ENCODE peak calls at places on chromosomes 7 and 10, in nine cellular contexts. One of them, this sample, is unnamed.
A peak's percentile ranks its signal among the peaks of the same experiment; 100 is the strongest.

GRCh38 chr10:130227883-130228282 is 91.7 kb downstream of the GLRX3 start:
- DNase-seq in activated gamma-delta T cell treated with Interleukin-2 at 50 U/mL for 16 hours: no peak
- DNase-seq in amygdala: no peak
- DNase-seq in activated T-helper 1 cell treated with anti-CD3 and anti-CD28 coated beads, Interleukin-12 subunit alpha, Interleukin-12 subunit beta, Interleukin-2, Interleukin-4 antibody, amounts not matched to agents 30 ng/mL and 10 ng/mL and 1 ng/mL, durations not matched to agents 14 hours and 24 hours and 36 hours: no peak
- DNase-seq in iris pigment epithelial cell: no peak
- DNase-seq in AG20443: no peak
- DNase-seq in upper lobe of right lung: no peak
- DNase-seq in Caco-2: no peak
- DNase-seq in naive B cell: no peak
- DNase-seq in this sample: no peak

GRCh38 chr7:88758355-88759215 is 915 bp upstream of the ZNF804B start:
- DNase-seq in activated gamma-delta T cell treated with Interleukin-2 at 50 U/mL for 16 hours: no peak
- DNase-seq in amygdala: no peak
- DNase-seq in activated T-helper 1 cell treated with anti-CD3 and anti-CD28 coated beads, Interleukin-12 subunit alpha, Interleukin-12 subunit beta, Interleukin-2, Interleukin-4 antibody, amounts not matched to agents 30 ng/mL and 10 ng/mL and 1 ng/mL, durations not matched to agents 14 hours and 24 hours and 36 hours: no peak
- DNase-seq in iris pigment epithelial cell: peak; percentile 6
- DNase-seq in AG20443: peak; percentile 59
- DNase-seq in upper lobe of right lung: peak; percentile 55
- DNase-seq in Caco-2: no peak
- DNase-seq in naive B cell: no peak
- DNase-seq in this sample: peak; percentile 46

GRCh38 chr7:100957832-100958421 is 8.6 kb downstream of the MUC3A start:
- DNase-seq in activated gamma-delta T cell treated with Interleukin-2 at 50 U/mL for 16 hours: no peak
- DNase-seq in amygdala: no peak
- DNase-seq in activated T-helper 1 cell treated with anti-CD3 and anti-CD28 coated beads, Interleukin-12 subunit alpha, Interleukin-12 subunit beta, Interleukin-2, Interleukin-4 antibody, amounts not matched to agents 30 ng/mL and 10 ng/mL and 1 ng/mL, durations not matched to agents 14 hours and 24 hours and 36 hours: no peak
- DNase-seq in iris pigment epithelial cell: no peak
- DNase-seq in AG20443: no peak
- DNase-seq in upper lobe of right lung: no peak
- DNase-seq in Caco-2: no peak
- DNase-seq in naive B cell: no peak
- DNase-seq in this sample: peak; percentile 52

GRCh38 chr10:44334621-44335184 is 50.2 kb downstream of the CXCL12 start:
- DNase-seq in activated gamma-delta T cell treated with Interleukin-2 at 50 U/mL for 16 hours: no peak
- DNase-seq in amygdala: no peak
- DNase-seq in activated T-helper 1 cell treated with anti-CD3 and anti-CD28 coated beads, Interleukin-12 subunit alpha, Interleukin-12 subunit beta, Interleukin-2, Interleukin-4 antibody, amounts not matched to agents 30 ng/mL and 10 ng/mL and 1 ng/mL, durations not matched to agents 14 hours and 24 hours and 36 hours: no peak
- DNase-seq in iris pigment epithelial cell: peak; percentile 81
- DNase-seq in AG20443: peak; percentile 77
- DNase-seq in upper lobe of right lung: no peak
- DNase-seq in Caco-2: no peak
- DNase-seq in naive B cell: no peak
- DNase-seq in this sample: no peak

GRCh38 chr7:53602817-53603418 is 567.5 kb downstream of the POM121L12 start:
- DNase-seq in activated gamma-delta T cell treated with Interleukin-2 at 50 U/mL for 16 hours: no peak
- DNase-seq in amygdala: no peak
- DNase-seq in activated T-helper 1 cell treated with anti-CD3 and anti-CD28 coated beads, Interleukin-12 subunit alpha, Interleukin-12 subunit beta, Interleukin-2, Interleukin-4 antibody, amounts not matched to agents 30 ng/mL and 10 ng/mL and 1 ng/mL, durations not matched to agents 14 hours and 24 hours and 36 hours: no peak
- DNase-seq in iris pigment epithelial cell: no peak
- DNase-seq in AG20443: no peak
- DNase-seq in upper lobe of right lung: no peak
- DNase-seq in Caco-2: peak; percentile 52
- DNase-seq in naive B cell: no peak
- DNase-seq in this sample: no peak

GRCh38 chr7:55019329-55019690 is 493 bp downstream of the EGFR start:
- DNase-seq in activated gamma-delta T cell treated with Interleukin-2 at 50 U/mL for 16 hours: no peak
- DNase-seq in amygdala: no peak
- DNase-seq in activated T-helper 1 cell treated with anti-CD3 and anti-CD28 coated beads, Interleukin-12 subunit alpha, Interleukin-12 subunit beta, Interleukin-2, Interleukin-4 antibody, amounts not matched to agents 30 ng/mL and 10 ng/mL and 1 ng/mL, durations not matched to agents 14 hours and 24 hours and 36 hours: no peak
- DNase-seq in iris pigment epithelial cell: peak; percentile 46
- DNase-seq in AG20443: peak; percentile 69
- DNase-seq in upper lobe of right lung: peak; percentile 88
- DNase-seq in Caco-2: no peak
- DNase-seq in naive B cell: no peak
- DNase-seq in this sample: peak; percentile 39

GRCh38 chr7:36863901-36864701 is 139.8 kb upstream of the AOAH start:
- DNase-seq in activated gamma-delta T cell treated with Interleukin-2 at 50 U/mL for 16 hours: peak; percentile 30
- DNase-seq in amygdala: no peak
- DNase-seq in activated T-helper 1 cell treated with anti-CD3 and anti-CD28 coated beads, Interleukin-12 subunit alpha, Interleukin-12 subunit beta, Interleukin-2, Interleukin-4 antibody, amounts not matched to agents 30 ng/mL and 10 ng/mL and 1 ng/mL, durations not matched to agents 14 hours and 24 hours and 36 hours: no peak
- DNase-seq in iris pigment epithelial cell: no peak
- DNase-seq in AG20443: no peak
- DNase-seq in upper lobe of right lung: no peak
- DNase-seq in Caco-2: no peak
- DNase-seq in naive B cell: no peak
- DNase-seq in this sample: no peak

GRCh38 chr10:75883081-75883480 is 451.7 kb downstream of the LRMDA start:
- DNase-seq in activated gamma-delta T cell treated with Interleukin-2 at 50 U/mL for 16 hours: no peak
- DNase-seq in amygdala: no peak
- DNase-seq in activated T-helper 1 cell treated with anti-CD3 and anti-CD28 coated beads, Interleukin-12 subunit alpha, Interleukin-12 subunit beta, Interleukin-2, Interleukin-4 antibody, amounts not matched to agents 30 ng/mL and 10 ng/mL and 1 ng/mL, durations not matched to agents 14 hours and 24 hours and 36 hours: no peak
- DNase-seq in iris pigment epithelial cell: no peak
- DNase-seq in AG20443: no peak
- DNase-seq in upper lobe of right lung: no peak
- DNase-seq in Caco-2: no peak
- DNase-seq in naive B cell: no peak
- DNase-seq in this sample: no peak

GRCh38 chr10:51663086-51663485 is 36.3 kb downstream of the CSTF2T start:
- DNase-seq in activated gamma-delta T cell treated with Interleukin-2 at 50 U/mL for 16 hours: no peak
- DNase-seq in amygdala: no peak
- DNase-seq in activated T-helper 1 cell treated with anti-CD3 and anti-CD28 coated beads, Interleukin-12 subunit alpha, Interleukin-12 subunit beta, Interleukin-2, Interleukin-4 antibody, amounts not matched to agents 30 ng/mL and 10 ng/mL and 1 ng/mL, durations not matched to agents 14 hours and 24 hours and 36 hours: no peak
- DNase-seq in iris pigment epithelial cell: no peak
- DNase-seq in AG20443: no peak
- DNase-seq in upper lobe of right lung: no peak
- DNase-seq in Caco-2: no peak
- DNase-seq in naive B cell: no peak
- DNase-seq in this sample: no peak

GRCh38 chr10:50919010-50919409 is 33.6 kb upstream of the A1CF start:
- DNase-seq in activated gamma-delta T cell treated with Interleukin-2 at 50 U/mL for 16 hours: no peak
- DNase-seq in amygdala: no peak
- DNase-seq in activated T-helper 1 cell treated with anti-CD3 and anti-CD28 coated beads, Interleukin-12 subunit alpha, Interleukin-12 subunit beta, Interleukin-2, Interleukin-4 antibody, amounts not matched to agents 30 ng/mL and 10 ng/mL and 1 ng/mL, durations not matched to agents 14 hours and 24 hours and 36 hours: no peak
- DNase-seq in iris pigment epithelial cell: peak; percentile 7
- DNase-seq in AG20443: no peak
- DNase-seq in upper lobe of right lung: no peak
- DNase-seq in Caco-2: no peak
- DNase-seq in naive B cell: no peak
- DNase-seq in this sample: no peak

GRCh38 chr10:3064423-3064822 is 2.9 kb upstream of the PFKP start:
- DNase-seq in activated gamma-delta T cell treated with Interleukin-2 at 50 U/mL for 16 hours: no peak
- DNase-seq in amygdala: no peak
- DNase-seq in activated T-helper 1 cell treated with anti-CD3 and anti-CD28 coated beads, Interleukin-12 subunit alpha, Interleukin-12 subunit beta, Interleukin-2, Interleukin-4 antibody, amounts not matched to agents 30 ng/mL and 10 ng/mL and 1 ng/mL, durations not matched to agents 14 hours and 24 hours and 36 hours: no peak
- DNase-seq in iris pigment epithelial cell: no peak
- DNase-seq in AG20443: no peak
- DNase-seq in upper lobe of right lung: no peak
- DNase-seq in Caco-2: no peak
- DNase-seq in naive B cell: peak; percentile 26
- DNase-seq in this sample: no peak

GRCh38 chr7:50495746-50496145 is 45.6 kb upstream of the FIGNL1 start:
- DNase-seq in activated gamma-delta T cell treated with Interleukin-2 at 50 U/mL for 16 hours: no peak
- DNase-seq in amygdala: no peak
- DNase-seq in activated T-helper 1 cell treated with anti-CD3 and anti-CD28 coated beads, Interleukin-12 subunit alpha, Interleukin-12 subunit beta, Interleukin-2, Interleukin-4 antibody, amounts not matched to agents 30 ng/mL and 10 ng/mL and 1 ng/mL, durations not matched to agents 14 hours and 24 hours and 36 hours: no peak
- DNase-seq in iris pigment epithelial cell: no peak
- DNase-seq in AG20443: no peak
- DNase-seq in upper lobe of right lung: no peak
- DNase-seq in Caco-2: no peak
- DNase-seq in naive B cell: no peak
- DNase-seq in this sample: no peak

GRCh38 chr7:155565596-155565995 is 19.2 kb upstream of the CNPY1 start:
- DNase-seq in activated gamma-delta T cell treated with Interleukin-2 at 50 U/mL for 16 hours: no peak
- DNase-seq in amygdala: no peak
- DNase-seq in activated T-helper 1 cell treated with anti-CD3 and anti-CD28 coated beads, Interleukin-12 subunit alpha, Interleukin-12 subunit beta, Interleukin-2, Interleukin-4 antibody, amounts not matched to agents 30 ng/mL and 10 ng/mL and 1 ng/mL, durations not matched to agents 14 hours and 24 hours and 36 hours: no peak
- DNase-seq in iris pigment epithelial cell: no peak
- DNase-seq in AG20443: no peak
- DNase-seq in upper lobe of right lung: no peak
- DNase-seq in Caco-2: no peak
- DNase-seq in naive B cell: no peak
- DNase-seq in this sample: no peak

GRCh38 chr7:50333266-50333665 is 28.8 kb downstream of the IKZF1 start:
- DNase-seq in activated gamma-delta T cell treated with Interleukin-2 at 50 U/mL for 16 hours: no peak
- DNase-seq in amygdala: no peak
- DNase-seq in activated T-helper 1 cell treated with anti-CD3 and anti-CD28 coated beads, Interleukin-12 subunit alpha, Interleukin-12 subunit beta, Interleukin-2, Interleukin-4 antibody, amounts not matched to agents 30 ng/mL and 10 ng/mL and 1 ng/mL, durations not matched to agents 14 hours and 24 hours and 36 hours: no peak
- DNase-seq in iris pigment epithelial cell: no peak
- DNase-seq in AG20443: no peak
- DNase-seq in upper lobe of right lung: no peak
- DNase-seq in Caco-2: no peak
- DNase-seq in naive B cell: peak; percentile 59
- DNase-seq in this sample: no peak

GRCh38 chr10:50386992-50387735 is 135.8 kb upstream of the ASAH2 start:
- DNase-seq in activated gamma-delta T cell treated with Interleukin-2 at 50 U/mL for 16 hours: no peak
- DNase-seq in amygdala: no peak
- DNase-seq in activated T-helper 1 cell treated with anti-CD3 and anti-CD28 coated beads, Interleukin-12 subunit alpha, Interleukin-12 subunit beta, Interleukin-2, Interleukin-4 antibody, amounts not matched to agents 30 ng/mL and 10 ng/mL and 1 ng/mL, durations not matched to agents 14 hours and 24 hours and 36 hours: no peak
- DNase-seq in iris pigment epithelial cell: no peak
- DNase-seq in AG20443: no peak
- DNase-seq in upper lobe of right lung: no peak
- DNase-seq in Caco-2: no peak
- DNase-seq in naive B cell: no peak
- DNase-seq in this sample: no peak

GRCh38 chr7:128937647-128938523 is at the start of gene IRF5:
- DNase-seq in activated gamma-delta T cell treated with Interleukin-2 at 50 U/mL for 16 hours: no peak
- DNase-seq in amygdala: no peak
- DNase-seq in activated T-helper 1 cell treated with anti-CD3 and anti-CD28 coated beads, Interleukin-12 subunit alpha, Interleukin-12 subunit beta, Interleukin-2, Interleukin-4 antibody, amounts not matched to agents 30 ng/mL and 10 ng/mL and 1 ng/mL, durations not matched to agents 14 hours and 24 hours and 36 hours: peak; percentile 18
- DNase-seq in iris pigment epithelial cell: no peak
- DNase-seq in AG20443: peak; percentile 34
- DNase-seq in upper lobe of right lung: peak; percentile 88
- DNase-seq in Caco-2: no peak
- DNase-seq in naive B cell: peak; percentile 46
- DNase-seq in this sample: no peak

GRCh38 chr7:151301471-151302462 is 39.8 kb upstream of the NUB1 start:
- DNase-seq in activated gamma-delta T cell treated with Interleukin-2 at 50 U/mL for 16 hours: no peak
- DNase-seq in amygdala: no peak
- DNase-seq in activated T-helper 1 cell treated with anti-CD3 and anti-CD28 coated beads, Interleukin-12 subunit alpha, Interleukin-12 subunit beta, Interleukin-2, Interleukin-4 antibody, amounts not matched to agents 30 ng/mL and 10 ng/mL and 1 ng/mL, durations not matched to agents 14 hours and 24 hours and 36 hours: no peak
- DNase-seq in iris pigment epithelial cell: no peak
- DNase-seq in AG20443: no peak
- DNase-seq in upper lobe of right lung: no peak
- DNase-seq in Caco-2: no peak
- DNase-seq in naive B cell: no peak
- DNase-seq in this sample: no peak

GRCh38 chr10:124717911-124718734 is 26.1 kb downstream of the FAM53B start:
- DNase-seq in activated gamma-delta T cell treated with Interleukin-2 at 50 U/mL for 16 hours: peak; percentile 76
- DNase-seq in amygdala: peak; percentile 64
- DNase-seq in activated T-helper 1 cell treated with anti-CD3 and anti-CD28 coated beads, Interleukin-12 subunit alpha, Interleukin-12 subunit beta, Interleukin-2, Interleukin-4 antibody, amounts not matched to agents 30 ng/mL and 10 ng/mL and 1 ng/mL, durations not matched to agents 14 hours and 24 hours and 36 hours: peak; percentile 64
- DNase-seq in iris pigment epithelial cell: no peak
- DNase-seq in AG20443: no peak
- DNase-seq in upper lobe of right lung: peak; percentile 69
- DNase-seq in Caco-2: no peak
- DNase-seq in naive B cell: peak; percentile 83
- DNase-seq in this sample: no peak

This sample was measured in HEK293T.